ENCODE peak calls at places on chromosomes 11 and 22, in six cellular contexts. U is right lobe of liver, M is mucosa of descending colon, T is heart right ventricle, K is heart left ventricle, S is sigmoid colon. Q is an unnamed sample. For H3K4me1, the result is how much of the 10 kb centered on the place peaks cover.

GRCh38 chr22:18060646-18061620 is 16.9 kb upstream of the PEX26 start:
- DNase-seq in U (peak), M (peak), T (no peak), K (no peak), S (no peak), Q (no peak)

GRCh38 chr11:112881461-112881860 is 79.8 kb upstream of the NCAM1 start:
- DNase-seq in U (no peak), M (peak), T (peak), K (peak), S (peak), Q (no peak)

GRCh38 chr11:47166368-47166767 is 10.3 kb downstream of the ARFGAP2 start:
- DNase-seq in U (no peak), M (no peak), T (no peak), K (no peak), S (no peak), Q (no peak)

GRCh38 chr11:3104051-3104714 is 47.0 kb upstream of the CARS1 start:
- DNase-seq in U (peak), M (no peak), T (no peak), K (no peak), S (peak), Q (peak)

GRCh38 chr11:72736452-72737069 is 15.6 kb downstream of the ARAP1 start:
- DNase-seq in U (no peak), M (no peak), T (peak), K (peak), S (peak), Q (no peak)

GRCh38 chr11:119671048-119671447 is 58.0 kb downstream of the NECTIN1 start:
- DNase-seq in U (peak), M (peak), T (peak), K (peak), S (peak), Q (no peak)

GRCh38 chr22:20554824-20555223 is 47.4 kb downstream of the MED15 start:
- DNase-seq in U (no peak), M (no peak), T (no peak), K (no peak), S (peak), Q (no peak)

GRCh38 chr22:33597274-33597985 is 322.8 kb downstream of the LARGE1 start:
- DNase-seq in U (no peak), M (no peak), T (peak), K (no peak), S (no peak), Q (no peak)

GRCh38 chr11:12050911-12051667 is 42.7 kb upstream of the DKK3 start:
- DNase-seq in U (peak), M (no peak), T (no peak), K (no peak), S (no peak), Q (no peak)

GRCh38 chr11:63916837-63917684 is at the start of gene RCOR2:
- DNase-seq in U (no peak), M (peak), T (peak), K (peak), S (peak), Q (peak)

GRCh38 chr11:67422894-67423293 is 5.4 kb upstream of the RPS6KB2 start:
- DNase-seq in U (no peak), M (no peak), T (no peak), K (no peak), S (no peak), Q (no peak)

GRCh38 chr22:32649515-32650200 is 151.8 kb upstream of the TIMP3 start:
- DNase-seq in U (no peak), M (no peak), T (no peak), K (no peak), S (peak), Q (peak)

GRCh38 chr11:113389288-113389687 is 1.7 kb downstream of the ANKK1 start:
- DNase-seq in U (no peak), M (no peak), T (no peak), K (no peak), S (no peak), Q (no peak)

GRCh38 chr11:59785818-59786217 is 24.8 kb downstream of the MRPL16 start:
- DNase-seq in U (no peak), M (no peak), T (no peak), K (no peak), S (no peak), Q (no peak)

GRCh38 chr22:30308518-30309230 is 18.1 kb downstream of the TBC1D10A start:
- DNase-seq in U (no peak), M (no peak), T (no peak), K (no peak), S (peak), Q (no peak)

GRCh38 chr11:64716471-64717267 is 6.3 kb downstream of the NRXN2 start:
- DNase-seq in U (no peak), M (no peak), T (no peak), K (no peak), S (peak), Q (no peak)

GRCh38 chr11:23112987-23113886 is 253.0 kb upstream of the CCDC179 start:
- DNase-seq in U (peak), M (peak), T (no peak), K (no peak), S (no peak), Q (no peak)

GRCh38 chr11:73292481-73292880 is 15.6 kb upstream of the ARHGEF17 start:
- DNase-seq in U (no peak), M (no peak), T (no peak), K (no peak), S (no peak), Q (no peak)

GRCh38 chr11:2387266-2387982 is 10.3 kb downstream of the CD81 start:
- DNase-seq in U (no peak), M (no peak), T (no peak), K (no peak), S (no peak), Q (no peak)

GRCh38 chr11:15107730-15108515 is 6.8 kb upstream of the INSC start:
- DNase-seq in U (no peak), M (no peak), T (no peak), K (no peak), S (no peak), Q (no peak)

GRCh38 chr11:128246364-128247234 is 340.8 kb downstream of the ETS1 start:
- DNase-seq in U (no peak), M (no peak), T (no peak), K (no peak), S (no peak), Q (no peak)

GRCh38 chr11:2214527-2215229 is 43.1 kb upstream of the TH start:
- DNase-seq in U (peak), M (no peak), T (no peak), K (peak), S (peak), Q (no peak)

GRCh38 chr11:60594998-60595637 is 79.9 kb downstream of the MS4A13 start:
- DNase-seq in U (no peak), M (no peak), T (no peak), K (no peak), S (no peak), Q (no peak)

GRCh38 chr11:119432484-119433368 is 9.8 kb upstream of the THY1 start:
- DNase-seq in U (no peak), M (no peak), T (no peak), K (no peak), S (no peak), Q (no peak)

GRCh38 chr11:73271936-73272679 is at the start of gene P2RY6:
- DNase-seq in U (peak), M (no peak), T (no peak), K (peak), S (peak), Q (peak)

GRCh38 chr11:96188625-96189006 is 154.4 kb downstream of the MAML2 start:
- DNase-seq in U (no peak), M (no peak), T (no peak), K (no peak), S (no peak), Q (no peak)

GRCh38 chr11:68469642-68470041 is 9.1 kb downstream of the PPP6R3 start:
- DNase-seq in U (no peak), M (no peak), T (no peak), K (no peak), S (no peak), Q (no peak)
- H3K4me1 ChIP-seq in U (under half), M (half or more), T (half or more), K (under half), S (half or more), Q (half or more)

GRCh38 chr11:36540998-36541397 is 26.8 kb upstream of the RAG1 start:
- DNase-seq in U (peak), M (peak), T (peak), K (peak), S (no peak), Q (no peak)
- TF ChIP-seq CTCF in U (peak), M (no peak), T (peak), K (peak), S (no peak), Q (peak)

GRCh38 chr22:39469681-39470461 is 13.1 kb downstream of the MGAT3 start:
- DNase-seq in U (no peak), M (no peak), T (no peak), K (no peak), S (no peak), Q (no peak)
- H3K4me1 ChIP-seq in U (under half), M (under half), T (half or more), K (under half), S (under half), Q (under half)

GRCh38 chr11:116375221-116375620 is 397.6 kb downstream of the BUD13 start:
- DNase-seq in U (no peak), M (no peak), T (no peak), K (no peak), S (no peak), Q (no peak)
- TF ChIP-seq CTCF in U (no peak), M (no peak), T (no peak), K (no peak), S (no peak), Q (no peak)